ENCODE peak calls at places on chromosome 20, in four cellular contexts. One of them, this sample, is unnamed.
A peak's percentile ranks its signal among the peaks of the same experiment; 100 is the strongest.

GRCh38 chr20:23397961-23398360 is 23.3 kb downstream of the NAPB start:
- DNase-seq in neuronal stem cell: no peak
- DNase-seq in PC-3: no peak
- DNase-seq in hepatocyte: no peak
- DNase-seq in this sample: no peak

GRCh38 chr20:34420146-34420545 is 57.1 kb downstream of the ITCH start:
- DNase-seq in neuronal stem cell: no peak
- DNase-seq in PC-3: peak; percentile 12
- DNase-seq in hepatocyte: no peak
- DNase-seq in this sample: no peak

GRCh38 chr20:62831854-62832211 is 15.0 kb downstream of the COL9A3 start:
- DNase-seq in PC-3: no peak
- DNase-seq in neuronal stem cell: no peak
- DNase-seq in hepatocyte: no peak
- DNase-seq in this sample: no peak

GRCh38 chr20:41697861-41698559 is 79.8 kb upstream of the CHD6 start:
- DNase-seq in PC-3: peak; percentile 70
- DNase-seq in hepatocyte: peak; percentile 51
- DNase-seq in neuronal stem cell: no peak
- DNase-seq in this sample: peak; percentile 53

GRCh38 chr20:57612916-57613315 is 7.3 kb downstream of the ZBP1 start:
- DNase-seq in PC-3: no peak
- DNase-seq in neuronal stem cell: no peak
- DNase-seq in hepatocyte: no peak
- DNase-seq in this sample: no peak

GRCh38 chr20:35215066-35215956 is 11.2 kb upstream of the MMP24 start:
- DNase-seq in neuronal stem cell: no peak
- DNase-seq in PC-3: peak; percentile 89
- DNase-seq in hepatocyte: no peak
- DNase-seq in this sample: no peak

GRCh38 chr20:64006490-64006889 is 25.6 kb downstream of the PRPF6 start:
- DNase-seq in hepatocyte: no peak
- DNase-seq in neuronal stem cell: no peak
- DNase-seq in PC-3: no peak
- DNase-seq in this sample: no peak

GRCh38 chr20:63972312-63973159 is 2.8 kb upstream of the ZNF512B start:
- DNase-seq in neuronal stem cell: no peak
- DNase-seq in hepatocyte: no peak
- DNase-seq in PC-3: no peak
- DNase-seq in this sample: no peak

GRCh38 chr20:1882026-1882425 is 13.2 kb upstream of the SIRPA start:
- DNase-seq in hepatocyte: no peak
- DNase-seq in PC-3: no peak
- DNase-seq in neuronal stem cell: no peak
- DNase-seq in this sample: no peak

GRCh38 chr20:3686867-3687321 is 5.1 kb upstream of the ADAM33 start:
- DNase-seq in PC-3: peak; percentile 72
- DNase-seq in hepatocyte: peak; percentile 58
- DNase-seq in neuronal stem cell: no peak
- DNase-seq in this sample: no peak

GRCh38 chr20:23613676-23614075 is 8.0 kb upstream of the CST9 start:
- DNase-seq in neuronal stem cell: no peak
- DNase-seq in hepatocyte: no peak
- DNase-seq in PC-3: no peak
- DNase-seq in this sample: no peak

GRCh38 chr20:10902836-10903410 is 229.1 kb upstream of the JAG1 start:
- DNase-seq in hepatocyte: no peak
- DNase-seq in PC-3: no peak
- DNase-seq in neuronal stem cell: no peak
- DNase-seq in this sample: no peak

GRCh38 chr20:41395669-41396664 is 29.3 kb upstream of the EMILIN3 start:
- DNase-seq in neuronal stem cell: peak; percentile 30
- DNase-seq in PC-3: no peak
- DNase-seq in hepatocyte: no peak
- DNase-seq in this sample: no peak

GRCh38 chr20:62159835-62160234 is 16.3 kb downstream of the SS18L1 start:
- DNase-seq in PC-3: peak; percentile 93
- DNase-seq in hepatocyte: no peak
- DNase-seq in neuronal stem cell: no peak
- DNase-seq in this sample: no peak

GRCh38 chr20:42338274-42339172 is 720.3 kb upstream of the CHD6 start:
- DNase-seq in neuronal stem cell: no peak
- DNase-seq in hepatocyte: no peak
- DNase-seq in PC-3: no peak
- DNase-seq in this sample: no peak

GRCh38 chr20:45998337-45998736 is 10.4 kb upstream of the MMP9 start:
- DNase-seq in neuronal stem cell: no peak
- DNase-seq in hepatocyte: no peak
- DNase-seq in PC-3: no peak
- DNase-seq in this sample: no peak

GRCh38 chr20:25270829-25271251 is 23.0 kb downstream of the PYGB start:
- DNase-seq in PC-3: no peak
- DNase-seq in hepatocyte: no peak
- DNase-seq in neuronal stem cell: no peak
- DNase-seq in this sample: no peak

GRCh38 chr20:25271486-25272222 is 23.8 kb downstream of the PYGB start:
- DNase-seq in PC-3: no peak
- DNase-seq in hepatocyte: no peak
- DNase-seq in neuronal stem cell: no peak
- DNase-seq in this sample: no peak

GRCh38 chr20:25273541-25274358 is 25.9 kb downstream of the PYGB start:
- DNase-seq in hepatocyte: no peak
- DNase-seq in PC-3: no peak
- DNase-seq in neuronal stem cell: no peak
- DNase-seq in this sample: no peak

GRCh38 chr20:25273046-25273445 is 25.2 kb downstream of the PYGB start:
- DNase-seq in neuronal stem cell: no peak
- DNase-seq in hepatocyte: no peak
- DNase-seq in PC-3: no peak
- DNase-seq in this sample: no peak

DNA sequence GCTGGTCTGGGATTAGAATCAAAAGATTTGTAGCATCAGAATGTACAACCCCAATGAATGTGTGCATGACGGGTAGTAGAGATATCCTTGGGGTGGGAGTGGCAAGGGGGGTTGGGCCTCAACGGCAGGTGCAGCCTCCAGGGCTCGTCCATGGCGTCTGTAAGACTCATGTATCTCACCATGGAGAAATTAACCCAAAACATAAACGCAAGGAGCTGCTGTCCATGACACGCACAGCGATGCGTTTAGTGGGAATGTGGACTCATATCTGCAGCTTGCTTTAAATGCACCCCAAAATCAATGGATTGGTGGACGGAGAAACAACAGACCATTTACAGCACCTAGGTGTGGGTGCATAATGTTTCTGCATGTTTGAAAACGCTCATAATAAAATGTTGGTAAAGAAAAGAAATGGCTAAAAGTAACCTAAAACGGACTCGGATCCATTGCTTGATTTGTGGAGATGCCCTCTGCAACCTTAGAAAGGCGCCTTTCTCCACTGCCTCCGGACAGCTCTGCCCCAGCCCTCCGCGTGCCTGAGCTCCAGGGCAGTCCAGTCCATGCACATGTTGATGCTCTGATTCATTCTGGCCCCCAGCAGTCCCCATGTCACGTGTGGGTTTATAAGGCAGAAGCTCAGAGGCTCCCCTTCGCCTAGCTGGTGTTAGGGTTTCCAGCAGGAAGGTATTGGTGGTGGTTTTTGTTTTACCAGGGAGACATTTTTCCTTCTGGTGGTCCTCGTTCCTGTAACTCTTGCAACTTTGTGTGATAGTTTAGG is 24.5 kb downstream of the PYGB start:
- DNase-seq in PC-3: no peak
- DNase-seq in hepatocyte: no peak
- DNase-seq in neuronal stem cell: no peak
- DNase-seq in this sample: no peak
- H3K36me3 ChIP-seq in PC-3: peaks cover 71% of the 10 kb centered on the region
- H3K36me3 ChIP-seq in hepatocyte: no peaks in the 10 kb centered on the region
- H3K36me3 ChIP-seq in neuronal stem cell: peaks cover 90% of the 10 kb centered on the region
- H3K36me3 ChIP-seq in this sample: peaks cover 3% of the 10 kb centered on the region

DNA sequence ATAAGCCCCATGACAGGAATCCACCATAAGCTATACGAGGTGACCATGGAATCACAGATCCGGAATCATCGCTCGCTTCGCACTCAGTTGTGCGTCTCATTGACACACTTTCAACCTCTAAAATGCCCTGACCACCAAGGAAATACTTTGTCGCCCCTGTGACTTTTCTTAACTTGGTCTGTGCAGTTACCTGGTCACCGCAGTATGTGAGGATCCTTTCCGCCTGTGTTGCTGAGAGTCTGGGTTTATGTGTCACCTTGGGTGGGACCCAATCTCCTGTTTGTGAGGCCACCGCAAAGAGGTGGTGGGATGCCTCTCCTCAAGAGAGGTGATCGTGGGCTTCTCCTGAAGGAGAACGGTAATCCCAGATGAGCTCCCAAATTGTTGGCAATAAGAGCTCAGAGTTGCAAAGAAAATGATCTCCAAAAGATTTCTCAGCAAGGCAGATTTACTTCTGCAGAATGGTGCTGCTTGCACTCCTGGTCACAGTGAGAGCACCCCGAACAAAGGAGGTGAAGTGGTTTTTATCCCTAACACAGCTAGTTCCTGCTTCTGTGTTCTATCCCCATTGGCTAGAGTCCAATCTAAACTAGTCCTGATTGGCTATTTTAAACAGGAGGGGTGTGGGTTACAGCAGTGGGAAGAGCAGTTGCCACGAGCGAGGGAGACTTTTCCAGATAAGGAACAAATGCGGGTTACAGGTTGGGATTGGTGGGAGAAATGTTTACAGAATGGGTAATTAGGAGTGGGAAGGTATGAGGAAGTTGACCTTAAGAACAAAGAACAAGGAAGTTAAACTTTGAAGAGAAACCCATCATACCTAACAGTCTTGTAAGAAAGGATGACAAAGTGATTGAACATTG is 9.1 kb upstream of the ZNFX1 start:
- DNase-seq in hepatocyte: peak; percentile 80
- DNase-seq in neuronal stem cell: no peak
- DNase-seq in PC-3: peak; percentile 50
- DNase-seq in this sample: peak; percentile 48
- H3K4me3 ChIP-seq in hepatocyte: no peak overlapping the region
- H3K4me3 ChIP-seq in neuronal stem cell: no peak overlapping the region
- H3K4me3 ChIP-seq in PC-3: peak overlapping the region; percentile 2
- H3K4me3 ChIP-seq in this sample: no peak overlapping the region

DNA sequence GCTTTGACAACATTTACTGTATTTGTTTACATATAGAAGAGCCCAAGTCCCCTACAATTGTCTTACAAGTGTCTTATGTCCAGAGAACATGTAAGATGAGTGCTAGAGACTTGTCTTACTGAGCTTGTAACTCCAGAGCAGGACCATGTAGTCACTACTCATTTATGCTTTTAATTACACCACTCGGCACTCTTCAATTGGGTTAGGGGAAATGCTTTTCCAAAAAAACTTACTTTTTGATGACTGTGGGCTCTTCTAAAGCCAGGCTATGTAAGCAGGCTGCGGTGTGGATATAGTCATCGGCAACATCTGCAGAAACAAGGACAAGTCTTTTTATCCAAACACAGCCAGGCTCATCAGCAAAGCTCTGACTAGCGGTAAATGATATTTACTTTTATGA is 18.7 kb downstream of the SNX5 start:
- DNase-seq in neuronal stem cell: no peak
- DNase-seq in PC-3: no peak
- DNase-seq in hepatocyte: no peak
- DNase-seq in this sample: no peak
- H2AFZ ChIP-seq in neuronal stem cell: no peak overlapping the region
- H2AFZ ChIP-seq in PC-3: no peak overlapping the region
- H2AFZ ChIP-seq in hepatocyte: no peak overlapping the region
- H2AFZ ChIP-seq in this sample: no peak overlapping the region

DNA sequence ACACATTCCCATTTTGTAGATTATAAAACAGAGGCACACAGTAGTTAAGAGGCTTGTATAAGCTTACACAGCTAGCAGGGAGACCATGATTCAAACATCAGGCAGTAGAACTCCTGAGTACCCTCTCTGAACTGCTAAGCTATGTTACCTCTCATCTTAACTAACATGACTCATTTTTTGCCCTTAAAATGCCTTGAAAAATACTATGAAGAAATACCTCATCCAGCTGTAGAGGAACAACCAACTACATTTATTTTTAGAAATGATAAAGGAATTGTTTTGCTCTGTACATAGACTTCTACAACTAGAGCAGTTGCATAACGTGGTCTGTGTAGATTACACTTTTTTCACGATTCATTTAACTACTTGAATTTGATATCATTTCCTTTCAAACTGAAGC is 102.1 kb downstream of the FLRT3 start:
- DNase-seq in PC-3: peak; percentile 75
- DNase-seq in neuronal stem cell: no peak
- DNase-seq in hepatocyte: peak; percentile 9
- DNase-seq in this sample: no peak
- H3K36me3 ChIP-seq in PC-3: no peaks in the 10 kb centered on the region
- H3K36me3 ChIP-seq in neuronal stem cell: no peaks in the 10 kb centered on the region
- H3K36me3 ChIP-seq in hepatocyte: no peaks in the 10 kb centered on the region
- H3K36me3 ChIP-seq in this sample: no peaks in the 10 kb centered on the region

GRCh38 chr20:36852187-36852586 is 23.8 kb upstream of the TLDC2 start:
- DNase-seq in neuronal stem cell: no peak
- DNase-seq in hepatocyte: no peak
- DNase-seq in PC-3: no peak
- DNase-seq in this sample: peak; percentile 28
- H3K4me3 ChIP-seq in neuronal stem cell: no peak overlapping the region
- H3K4me3 ChIP-seq in hepatocyte: no peak overlapping the region
- H3K4me3 ChIP-seq in PC-3: no peak overlapping the region
- H3K4me3 ChIP-seq in this sample: peak overlapping the region; percentile 5

DNA sequence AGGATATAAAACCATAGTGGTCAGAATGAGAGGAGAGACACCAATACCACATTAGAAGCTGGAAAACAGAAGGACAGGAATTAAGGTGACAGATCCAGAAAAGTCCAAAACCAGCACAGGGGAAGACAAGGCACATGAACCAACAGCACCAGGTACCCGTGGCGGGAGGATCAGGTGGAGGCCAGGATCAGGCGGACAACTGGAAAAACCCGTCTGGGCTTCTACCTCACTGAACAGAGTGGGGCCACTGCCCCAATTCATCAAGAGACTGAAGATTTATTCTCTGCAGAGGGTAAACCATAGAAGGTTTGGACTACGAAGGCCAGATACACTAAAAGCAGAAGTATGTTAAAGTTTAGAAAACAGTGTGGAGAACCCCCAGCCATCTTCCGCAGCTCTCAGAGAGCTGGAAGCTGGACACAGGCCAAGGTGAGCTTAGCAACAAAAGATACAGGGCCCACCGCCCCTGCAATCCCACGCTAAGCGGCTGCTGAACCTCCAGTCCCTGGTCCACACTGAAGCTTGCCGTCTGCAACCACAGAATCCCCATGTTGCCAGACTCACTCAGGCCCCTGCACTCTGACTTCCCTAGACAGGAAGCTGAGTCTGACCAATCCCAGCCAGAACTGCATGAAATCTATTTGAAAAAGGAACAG is 29.9 kb downstream of the ABHD12 start:
- DNase-seq in neuronal stem cell: no peak
- DNase-seq in PC-3: no peak
- DNase-seq in hepatocyte: no peak
- DNase-seq in this sample: no peak
- H2AFZ ChIP-seq in neuronal stem cell: no peak overlapping the region
- H2AFZ ChIP-seq in PC-3: no peak overlapping the region
- H2AFZ ChIP-seq in hepatocyte: no peak overlapping the region
- H2AFZ ChIP-seq in this sample: no peak overlapping the region

GRCh38 chr20:59802018-59802417 is 131.4 kb downstream of the SYCP2 start:
- DNase-seq in hepatocyte: no peak
- DNase-seq in neuronal stem cell: no peak
- DNase-seq in PC-3: no peak
- DNase-seq in this sample: no peak
- H3K36me3 ChIP-seq in hepatocyte: no peaks in the 10 kb centered on the region
- H3K36me3 ChIP-seq in neuronal stem cell: no peaks in the 10 kb centered on the region
- H3K36me3 ChIP-seq in PC-3: no peaks in the 10 kb centered on the region
- H3K36me3 ChIP-seq in this sample: no peaks in the 10 kb centered on the region